ENCODE peak calls at places on chromosomes 5 and 9, in ten cellular contexts. G, W, D, O, F, P, J, A, H and Q are unnamed samples.

GRCh38 chr9:38311382-38312270 is 80.9 kb upstream of the ALDH1B1 start:
- DNase-seq in J (no peak), G (no peak), F (no peak), A (no peak), D (no peak), H (no peak), O (no peak), W (no peak), P (no peak), Q (no peak)

GRCh38 chr5:38500861-38501260 is 55.6 kb downstream of the LIFR start:
- DNase-seq in G (no peak), H (no peak), P (no peak), F (no peak), O (no peak), J (no peak), D (no peak), A (no peak), W (peak; percentile 76), Q (no peak)

GRCh38 chr5:68548959-68549676 is 333.6 kb downstream of the PIK3R1 start:
- DNase-seq in G (no peak), D (peak; percentile 67), H (no peak), A (no peak), W (peak; percentile 92), O (no peak), F (no peak), P (no peak), J (no peak), Q (no peak)

GRCh38 chr5:152246401-152246800 is 158.7 kb downstream of the NMUR2 start:
- DNase-seq in G (peak; percentile 20), D (no peak), W (peak; percentile 3), H (no peak), J (no peak), O (peak; percentile 59), P (no peak), F (no peak), A (peak; percentile 11), Q (no peak)

GRCh38 chr9:91903126-91903911 is 46.7 kb downstream of the ROR2 start:
- DNase-seq in D (no peak), H (no peak), J (no peak), F (no peak), W (no peak), P (no peak), O (no peak), A (no peak), G (no peak), Q (no peak)

GRCh38 chr5:123206618-123207320 is 117.7 kb downstream of the PRDM6 start:
- DNase-seq in O (no peak), G (no peak), J (no peak), D (no peak), F (no peak), H (no peak), P (no peak), A (no peak), W (peak; percentile 65), Q (no peak)

GRCh38 chr9:134299068-134299467 is 27.2 kb upstream of the RXRA start:
- DNase-seq in F (no peak), H (no peak), A (no peak), O (no peak), W (no peak), J (no peak), G (no peak), P (no peak), D (no peak), Q (no peak)

GRCh38 chr5:140595538-140595937 is 30.9 kb downstream of the SLC35A4 start:
- DNase-seq in P (no peak), J (no peak), H (no peak), W (no peak), F (peak; percentile 54), A (peak; percentile 6), O (peak; percentile 76), G (peak; percentile 4), D (no peak), Q (no peak)

GRCh38 chr9:36828574-36829141 is 205.4 kb downstream of the PAX5 start:
- DNase-seq in O (no peak), J (no peak), D (no peak), G (no peak), W (no peak), H (no peak), F (no peak), A (no peak), P (no peak), Q (no peak)

GRCh38 chr5:73648490-73648889 is 22.5 kb downstream of the ARHGEF28 start:
- DNase-seq in J (no peak), G (no peak), W (no peak), P (no peak), F (no peak), O (no peak), A (no peak), H (no peak), D (no peak), Q (no peak)

GRCh38 chr5:73652391-73652790 is 26.4 kb downstream of the ARHGEF28 start:
- DNase-seq in D (no peak), J (no peak), H (no peak), A (no peak), F (no peak), G (no peak), P (no peak), O (no peak), W (no peak), Q (no peak)

GRCh38 chr5:73647721-73648120 is 21.7 kb downstream of the ARHGEF28 start:
- DNase-seq in D (no peak), W (no peak), H (no peak), J (no peak), O (no peak), A (no peak), P (no peak), F (no peak), G (no peak), Q (no peak)

GRCh38 chr5:73654171-73654811 is 28.3 kb downstream of the ARHGEF28 start:
- DNase-seq in O (no peak), P (no peak), J (no peak), H (no peak), A (no peak), D (no peak), W (peak; percentile 69), G (no peak), F (no peak), Q (no peak)

DNA sequence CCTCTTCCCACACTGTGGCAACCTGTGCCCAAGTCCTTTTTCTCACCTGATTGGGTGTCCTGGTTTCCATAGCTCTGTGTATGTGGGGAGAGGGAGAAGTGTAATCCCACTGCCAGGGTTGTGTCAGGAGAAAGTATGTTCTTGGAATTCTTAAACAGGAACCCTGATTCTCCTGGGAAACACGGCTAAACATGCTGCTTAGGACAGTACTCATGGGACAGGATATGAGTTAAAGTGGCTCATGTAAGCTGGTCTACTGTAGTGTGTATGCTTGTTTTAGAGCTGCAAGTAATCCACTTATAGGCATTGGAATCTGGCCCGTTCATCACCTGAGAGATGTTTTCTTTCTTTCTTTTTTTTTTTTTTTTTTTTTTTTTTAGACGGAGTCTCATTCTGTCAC is 23.9 kb downstream of the ARHGEF28 start:
- DNase-seq in W (no peak), F (no peak), J (no peak), G (no peak), P (no peak), O (no peak), D (no peak), A (no peak), H (no peak), Q (no peak)
- TF ChIP-seq POLR2A in W (no peak), F (no peak), J (no peak), G (no peak), P (no peak), O (no peak), D (no peak), A (no peak), H (no peak), Q (no peak)

GRCh38 chr9:33081128-33081851 is 4.8 kb upstream of the SMU1 start:
- DNase-seq in F (peak; percentile 50), G (peak; percentile 47), W (peak; percentile 88), D (peak; percentile 91), H (peak; percentile 79), P (no peak), J (peak; percentile 75), A (peak; percentile 87), O (peak; percentile 68), Q (peak; percentile 48)
- TF ChIP-seq POLR2A in F (no peak), G (no peak), W (peak; percentile 39), D (no peak), H (no peak), P (no peak), J (no peak), A (no peak), O (no peak), Q (no peak)

DNA sequence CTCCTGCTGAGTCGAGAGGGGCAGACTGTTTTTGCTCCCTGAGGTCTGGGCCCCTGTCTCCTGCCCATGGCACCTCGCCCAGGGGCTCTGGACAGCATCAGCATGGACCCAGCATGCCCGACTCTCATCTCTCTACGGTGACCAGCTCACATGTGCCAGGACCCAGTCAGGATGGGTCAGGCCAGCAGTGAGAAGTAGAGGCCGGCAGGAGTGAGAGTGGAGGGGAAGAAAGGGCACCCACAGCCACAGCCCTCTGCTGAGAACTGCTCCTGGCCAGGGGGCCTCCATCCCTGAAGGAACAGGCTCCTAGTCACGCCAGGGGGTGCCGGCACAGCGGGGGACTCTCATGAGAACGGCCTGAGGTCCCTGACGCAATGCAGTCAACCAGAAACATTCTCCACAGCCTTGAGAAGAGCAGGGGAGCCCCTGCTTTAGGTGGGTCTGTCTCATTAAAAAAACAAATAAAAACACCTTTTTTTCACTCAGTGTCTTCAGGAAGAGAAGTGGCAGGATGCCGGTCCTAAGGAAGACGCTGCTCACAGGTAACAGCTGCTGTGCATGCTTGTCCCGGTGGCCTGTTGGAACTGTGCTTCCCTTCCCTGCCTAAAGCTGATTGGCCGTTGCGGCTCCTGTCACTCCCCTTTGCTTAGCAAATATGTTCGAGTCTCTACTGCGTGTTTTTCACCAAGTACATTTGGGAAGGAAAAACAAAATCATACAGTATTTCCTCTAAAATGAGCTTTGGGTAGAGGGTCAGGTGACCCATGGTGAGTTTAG is 85.7 kb upstream of the FBXW11 start:
- DNase-seq in O (no peak), F (no peak), W (no peak), D (no peak), A (no peak), P (no peak), J (no peak), G (no peak), H (no peak), Q (no peak)
- TF ChIP-seq POLR2A in O (no peak), F (no peak), W (no peak), D (no peak), A (no peak), P (no peak), J (no peak), G (no peak), H (no peak), Q (no peak)

DNA sequence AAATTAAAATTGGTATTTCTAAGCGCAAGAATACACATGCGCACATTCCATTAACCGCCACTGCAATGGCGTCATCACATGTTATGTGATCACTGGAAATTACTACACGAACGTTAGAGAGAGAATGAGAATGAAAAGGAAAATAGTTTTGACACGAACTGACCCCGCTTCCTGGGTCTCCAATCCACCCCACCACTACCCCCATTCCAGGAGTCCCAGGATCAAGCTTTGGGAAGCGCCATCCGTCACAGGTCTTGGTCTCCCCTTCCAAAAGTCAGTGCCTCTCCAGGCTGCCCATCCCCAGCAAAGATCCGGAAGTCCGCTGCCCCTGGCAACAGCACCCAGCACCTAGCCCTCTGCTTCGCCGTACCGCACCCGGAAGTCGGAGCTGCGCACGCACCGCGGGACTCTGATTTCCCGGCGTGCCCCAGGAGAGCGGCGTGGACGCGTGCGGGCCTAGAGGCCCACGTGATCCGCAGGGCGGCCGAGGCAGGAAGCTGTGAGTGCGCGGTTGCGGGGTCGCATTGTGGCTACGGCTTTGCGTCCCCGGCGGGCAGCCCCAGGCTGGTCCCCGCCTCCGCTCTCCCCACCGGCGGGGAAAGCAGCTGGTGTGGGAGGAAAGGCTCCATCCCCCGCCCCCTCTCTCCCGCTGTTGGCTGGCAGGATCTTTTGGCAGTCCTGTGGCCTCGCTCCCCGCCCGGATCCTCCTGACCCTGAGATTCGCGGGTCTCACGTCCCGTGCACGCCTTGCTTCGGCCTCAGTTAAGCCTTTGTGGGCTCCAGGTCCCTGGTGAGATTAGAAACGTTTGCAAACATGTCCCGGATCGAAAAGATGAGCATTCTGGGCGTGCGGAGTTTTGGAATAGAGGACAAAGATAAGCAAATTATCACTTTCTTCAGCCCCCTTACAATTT is at the start of gene RAD50:
- DNase-seq in G (peak; percentile 93), H (peak; percentile 91), A (peak; percentile 95), P (peak; percentile 52), O (peak; percentile 90), D (peak; percentile 94), W (peak; percentile 84), J (peak; percentile 94), F (peak; percentile 87), Q (peak; percentile 82)
- TF ChIP-seq POLR2A in G (peak; percentile 92), H (peak; percentile 85), A (peak; percentile 94), P (peak; percentile 85), O (peak; percentile 74), D (peak; percentile 88), W (peak; percentile 72), J (peak; percentile 81), F (peak; percentile 88), Q (peak; percentile 87)